ENCODE peak calls at places on chromosomes 6 and 20, in seven cellular contexts. One of them, this sample, is unnamed.
A peak's percentile ranks its signal among the peaks of the same experiment; 100 is the strongest.

GRCh38 chr6:16690244-16691142 is 70.8 kb downstream of the ATXN1 start:
- DNase-seq in HepG2: peak; percentile 72
- DNase-seq in H1: no peak
- DNase-seq in K562: no peak
- DNase-seq in HCT116: no peak
- DNase-seq in endothelial cell of umbilical vein: no peak
- DNase-seq in GM23338: no peak
- DNase-seq in this sample: no peak

GRCh38 chr6:30981942-30982772 is 1.4 kb upstream of the MUC21 start:
- DNase-seq in HepG2: peak; percentile 37
- DNase-seq in H1: peak; percentile 68
- DNase-seq in K562: peak; percentile 46
- DNase-seq in HCT116: no peak
- DNase-seq in endothelial cell of umbilical vein: peak; percentile 43
- DNase-seq in GM23338: peak; percentile 88
- DNase-seq in this sample: no peak

GRCh38 chr20:18003897-18004296 is 35.1 kb downstream of the MGME1 start:
- DNase-seq in HepG2: no peak
- DNase-seq in H1: no peak
- DNase-seq in K562: no peak
- DNase-seq in HCT116: no peak
- DNase-seq in endothelial cell of umbilical vein: no peak
- DNase-seq in GM23338: no peak
- DNase-seq in this sample: no peak

GRCh38 chr6:53481328-53481727 is 63.6 kb downstream of the GCLC start:
- DNase-seq in HepG2: no peak
- DNase-seq in H1: no peak
- DNase-seq in K562: no peak
- DNase-seq in HCT116: no peak
- DNase-seq in endothelial cell of umbilical vein: no peak
- DNase-seq in GM23338: no peak
- DNase-seq in this sample: no peak

GRCh38 chr20:50557549-50558134 is 47.5 kb downstream of the PTPN1 start:
- DNase-seq in HepG2: no peak
- DNase-seq in H1: no peak
- DNase-seq in K562: no peak
- DNase-seq in HCT116: no peak
- DNase-seq in endothelial cell of umbilical vein: no peak
- DNase-seq in GM23338: no peak
- DNase-seq in this sample: no peak

GRCh38 chr6:107690864-107691661 is 133.1 kb downstream of the SCML4 start:
- DNase-seq in HepG2: no peak
- DNase-seq in H1: no peak
- DNase-seq in K562: no peak
- DNase-seq in HCT116: no peak
- DNase-seq in endothelial cell of umbilical vein: no peak
- DNase-seq in GM23338: peak; percentile 30
- DNase-seq in this sample: no peak

GRCh38 chr20:24470031-24470781 is 777 bp downstream of the SYNDIG1 start:
- DNase-seq in HepG2: no peak
- DNase-seq in H1: peak; percentile 82
- DNase-seq in K562: no peak
- DNase-seq in HCT116: no peak
- DNase-seq in endothelial cell of umbilical vein: no peak
- DNase-seq in GM23338: peak; percentile 50
- DNase-seq in this sample: no peak

GRCh38 chr6:39753745-39754084 is 28.5 kb upstream of the KIF6 start:
- DNase-seq in HepG2: no peak
- DNase-seq in H1: no peak
- DNase-seq in K562: no peak
- DNase-seq in HCT116: no peak
- DNase-seq in endothelial cell of umbilical vein: no peak
- DNase-seq in GM23338: no peak
- DNase-seq in this sample: no peak

GRCh38 chr6:41824571-41825569 is 37.4 kb downstream of the TOMM6 start:
- DNase-seq in HepG2: no peak
- DNase-seq in H1: no peak
- DNase-seq in K562: no peak
- DNase-seq in HCT116: no peak
- DNase-seq in endothelial cell of umbilical vein: peak; percentile 95
- DNase-seq in GM23338: no peak
- DNase-seq in this sample: no peak

GRCh38 chr6:3848380-3848779 is 793 bp upstream of the FAM50B start:
- DNase-seq in HepG2: no peak
- DNase-seq in H1: no peak
- DNase-seq in K562: no peak
- DNase-seq in HCT116: no peak
- DNase-seq in endothelial cell of umbilical vein: no peak
- DNase-seq in GM23338: peak; percentile 33
- DNase-seq in this sample: no peak

GRCh38 chr6:157620905-157621304 is 202.1 kb upstream of the SNX9 start:
- DNase-seq in HepG2: no peak
- DNase-seq in H1: no peak
- DNase-seq in K562: no peak
- DNase-seq in HCT116: no peak
- DNase-seq in endothelial cell of umbilical vein: no peak
- DNase-seq in GM23338: no peak
- DNase-seq in this sample: no peak

GRCh38 chr6:130632288-130632687 is 194.9 kb upstream of the SMLR1 start:
- DNase-seq in HepG2: peak; percentile 7
- DNase-seq in H1: no peak
- DNase-seq in K562: no peak
- DNase-seq in HCT116: no peak
- DNase-seq in endothelial cell of umbilical vein: no peak
- DNase-seq in GM23338: no peak
- DNase-seq in this sample: no peak

GRCh38 chr6:26205625-26206574 is 118.7 kb downstream of the HFE start:
- DNase-seq in HepG2: peak; percentile 51
- DNase-seq in H1: no peak
- DNase-seq in K562: no peak
- DNase-seq in HCT116: peak; percentile 74
- DNase-seq in endothelial cell of umbilical vein: peak; percentile 92
- DNase-seq in GM23338: peak; percentile 70
- DNase-seq in this sample: no peak
- TF ChIP-seq POLR2AphosphoS5 in HepG2: no peak
- TF ChIP-seq POLR2AphosphoS5 in H1: peak; percentile 95
- TF ChIP-seq POLR2AphosphoS5 in K562: peak; percentile 46
- TF ChIP-seq POLR2AphosphoS5 in HCT116: peak; percentile 68
- TF ChIP-seq POLR2AphosphoS5 in endothelial cell of umbilical vein: peak; percentile 14
- TF ChIP-seq POLR2AphosphoS5 in GM23338: peak; percentile 56
- TF ChIP-seq POLR2AphosphoS5 in this sample: no peak

DNA sequence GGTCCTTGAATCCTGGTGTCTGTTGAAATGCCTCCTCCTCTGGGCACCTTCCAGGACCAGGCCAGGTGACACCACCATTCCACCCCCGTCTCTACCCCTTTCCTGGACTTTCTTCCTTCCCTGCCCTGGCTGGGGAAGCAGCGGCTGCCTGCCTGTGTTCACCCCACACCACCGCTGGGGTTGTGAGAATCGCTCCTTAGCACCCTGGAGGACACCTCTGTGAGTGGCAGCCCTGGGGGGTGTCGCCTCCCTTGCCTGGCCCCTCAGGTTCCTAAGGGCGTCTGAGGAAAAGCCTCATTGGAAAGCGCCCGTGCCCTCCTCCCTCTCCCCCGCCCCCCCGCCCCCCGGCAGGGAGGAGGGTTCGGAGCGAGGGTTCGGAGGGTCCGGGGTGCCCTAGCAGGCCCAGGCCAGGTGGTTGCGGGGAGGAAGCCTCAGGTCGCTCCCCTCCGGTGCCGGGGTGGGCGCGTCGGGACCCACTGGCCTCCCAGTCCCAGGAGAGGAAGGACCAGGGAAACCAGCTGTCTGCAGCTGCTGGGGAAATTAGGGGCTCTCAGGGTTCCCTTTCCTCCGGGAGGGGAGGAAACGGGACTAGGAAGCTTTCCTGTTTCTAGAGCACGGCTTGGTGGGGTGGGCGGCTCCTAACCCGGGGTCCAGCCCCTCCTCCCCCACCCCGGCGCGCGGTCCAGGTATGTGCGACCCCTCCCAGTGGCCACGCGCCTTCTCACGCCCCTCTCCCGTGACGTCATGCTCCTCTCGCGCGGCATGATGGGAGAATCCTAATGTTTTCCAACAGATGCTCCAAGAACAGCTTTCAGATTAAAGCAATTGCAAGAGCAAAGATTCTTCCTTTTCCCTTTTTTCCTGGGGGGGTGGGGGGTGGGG is at the start of gene PHACTR3:
- DNase-seq in HepG2: no peak
- DNase-seq in H1: peak; percentile 63
- DNase-seq in K562: no peak
- DNase-seq in HCT116: no peak
- DNase-seq in endothelial cell of umbilical vein: no peak
- DNase-seq in GM23338: peak; percentile 74
- DNase-seq in this sample: no peak
- TF ChIP-seq EZH2 in HepG2: no peak
- TF ChIP-seq EZH2 in H1: no peak
- TF ChIP-seq EZH2 in K562: no peak
- TF ChIP-seq EZH2 in HCT116: no peak
- TF ChIP-seq EZH2 in endothelial cell of umbilical vein: no peak
- TF ChIP-seq EZH2 in GM23338: no peak
- TF ChIP-seq EZH2 in this sample: no peak

GRCh38 chr6:144673807-144674206 is 388.7 kb downstream of the UTRN start:
- DNase-seq in HepG2: no peak
- DNase-seq in H1: no peak
- DNase-seq in K562: no peak
- DNase-seq in HCT116: no peak
- DNase-seq in endothelial cell of umbilical vein: no peak
- DNase-seq in GM23338: no peak
- DNase-seq in this sample: no peak

GRCh38 chr6:144681334-144681733 is 396.2 kb downstream of the UTRN start:
- DNase-seq in HepG2: no peak
- DNase-seq in H1: no peak
- DNase-seq in K562: no peak
- DNase-seq in HCT116: no peak
- DNase-seq in endothelial cell of umbilical vein: no peak
- DNase-seq in GM23338: no peak
- DNase-seq in this sample: no peak

GRCh38 chr6:144683216-144684070 is 398.3 kb downstream of the UTRN start:
- DNase-seq in HepG2: no peak
- DNase-seq in H1: no peak
- DNase-seq in K562: no peak
- DNase-seq in HCT116: no peak
- DNase-seq in endothelial cell of umbilical vein: no peak
- DNase-seq in GM23338: no peak
- DNase-seq in this sample: no peak

GRCh38 chr6:144675231-144675861 is 390.2 kb downstream of the UTRN start:
- DNase-seq in HepG2: no peak
- DNase-seq in H1: no peak
- DNase-seq in K562: no peak
- DNase-seq in HCT116: no peak
- DNase-seq in endothelial cell of umbilical vein: peak; percentile 17
- DNase-seq in GM23338: no peak
- DNase-seq in this sample: no peak

DNA sequence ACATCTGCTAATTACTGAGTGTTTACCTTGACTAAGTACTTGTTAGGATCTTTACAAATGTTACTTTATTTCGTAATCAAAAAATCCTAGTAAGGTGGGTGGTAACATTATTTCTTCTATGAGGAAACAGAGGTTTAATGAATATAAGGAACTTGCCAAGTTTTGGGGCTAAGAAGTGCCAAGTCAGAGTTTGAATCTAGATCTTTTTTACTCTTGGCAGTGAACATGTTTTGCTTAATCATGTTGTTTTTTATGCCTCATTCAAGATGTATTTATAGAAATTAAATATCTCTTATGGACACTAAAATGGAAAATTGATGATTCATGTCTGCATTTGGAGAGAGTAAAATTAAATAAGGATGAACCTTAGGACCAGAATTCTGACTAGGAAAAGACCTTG is 393.7 kb downstream of the UTRN start:
- DNase-seq in HepG2: no peak
- DNase-seq in H1: no peak
- DNase-seq in K562: no peak
- DNase-seq in HCT116: no peak
- DNase-seq in endothelial cell of umbilical vein: peak; percentile 69
- DNase-seq in GM23338: no peak
- DNase-seq in this sample: no peak
- TF ChIP-seq POLR2AphosphoS5 in HepG2: no peak
- TF ChIP-seq POLR2AphosphoS5 in H1: no peak
- TF ChIP-seq POLR2AphosphoS5 in K562: no peak
- TF ChIP-seq POLR2AphosphoS5 in HCT116: no peak
- TF ChIP-seq POLR2AphosphoS5 in endothelial cell of umbilical vein: no peak
- TF ChIP-seq POLR2AphosphoS5 in GM23338: no peak
- TF ChIP-seq POLR2AphosphoS5 in this sample: no peak

GRCh38 chr6:135181333-135182119 is 418 bp downstream of the MYB start:
- DNase-seq in HepG2: no peak
- DNase-seq in H1: no peak
- DNase-seq in K562: no peak
- DNase-seq in HCT116: no peak
- DNase-seq in endothelial cell of umbilical vein: peak; percentile 43
- DNase-seq in GM23338: peak; percentile 33
- DNase-seq in this sample: no peak
- TF ChIP-seq EZH2 in HepG2: no peak
- TF ChIP-seq EZH2 in H1: no peak
- TF ChIP-seq EZH2 in K562: no peak
- TF ChIP-seq EZH2 in HCT116: no peak
- TF ChIP-seq EZH2 in endothelial cell of umbilical vein: no peak
- TF ChIP-seq EZH2 in GM23338: peak; percentile 65
- TF ChIP-seq EZH2 in this sample: no peak

DNA sequence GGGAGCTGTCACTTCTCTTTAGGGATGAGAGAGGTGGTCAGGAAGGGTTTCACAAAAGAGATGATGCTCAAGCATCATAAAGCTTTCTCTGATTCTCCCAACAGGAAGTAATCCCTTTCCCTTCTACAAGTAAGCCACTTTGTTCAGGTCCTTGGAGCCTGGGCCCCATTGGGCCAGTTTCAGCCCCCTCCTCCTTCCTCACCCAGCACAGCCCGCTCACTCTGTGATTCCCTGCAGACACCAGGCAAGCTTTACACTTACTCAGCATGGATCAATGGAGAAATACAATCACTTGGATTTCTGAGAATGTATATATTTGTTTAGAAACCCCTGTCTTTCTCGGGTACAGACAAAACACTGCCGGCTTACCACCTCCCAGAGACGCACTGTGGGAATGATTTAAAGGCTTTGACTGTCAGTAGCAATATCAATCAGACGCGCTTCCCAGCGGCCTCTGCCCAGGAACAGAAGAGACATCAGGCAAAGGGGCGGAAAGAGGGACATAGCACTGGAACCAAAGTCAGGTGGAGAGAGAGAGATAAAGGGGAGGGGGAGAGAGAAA is 186.5 kb downstream of the MAFB start:
- DNase-seq in HepG2: no peak
- DNase-seq in H1: no peak
- DNase-seq in K562: no peak
- DNase-seq in HCT116: no peak
- DNase-seq in endothelial cell of umbilical vein: no peak
- DNase-seq in GM23338: no peak
- DNase-seq in this sample: no peak
- TF ChIP-seq POLR2AphosphoS5 in HepG2: no peak
- TF ChIP-seq POLR2AphosphoS5 in H1: no peak
- TF ChIP-seq POLR2AphosphoS5 in K562: no peak
- TF ChIP-seq POLR2AphosphoS5 in HCT116: no peak
- TF ChIP-seq POLR2AphosphoS5 in endothelial cell of umbilical vein: no peak
- TF ChIP-seq POLR2AphosphoS5 in GM23338: no peak
- TF ChIP-seq POLR2AphosphoS5 in this sample: no peak

This sample was measured in SK-N-MC.